ENCODE peak calls at places on chromosomes 7 and 10, in six cellular contexts. L is left lobe of liver; B is stimulated activated CD8-positive, alpha-beta memory T cell treated with anti-CD3 and anti-CD28 coated beads, Interleukin-15, amount 100 ng/mL, for 24 hours; H is skeletal muscle cell; X is stimulated activated CD4-positive, alpha-beta T cell treated with anti-CD3 and anti-CD28 coated beads, TNF-alpha, amount 100 ng/mL, for 48 hours; C is HTR-8/SVneo. A is an unnamed sample.

GRCh38 chr10:17872191-17873091 is 63.3 kb downstream of the MRC1 start:
- DNase-seq in L (no peak), C (peak), H (no peak), B (no peak), X (no peak), A (peak)

GRCh38 chr10:121615862-121616261 is 17.6 kb upstream of the FGFR2 start:
- DNase-seq in H (no peak), C (no peak), L (no peak), B (no peak), X (no peak), A (no peak)

GRCh38 chr10:73591578-73591902 is 398 bp upstream of the USP54 start:
- DNase-seq in B (no peak), H (no peak), X (no peak), L (no peak), C (no peak), A (no peak)

GRCh38 chr10:111525696-111526095 is 448.9 kb downstream of the ADRA2A start:
- DNase-seq in H (no peak), C (no peak), B (no peak), L (no peak), X (no peak), A (peak)

GRCh38 chr7:85595639-85596268 is 408.9 kb upstream of the SEMA3D start:
- DNase-seq in B (no peak), H (peak), L (no peak), X (no peak), C (peak), A (no peak)

GRCh38 chr7:37484460-37485063 is 35.9 kb upstream of the ELMO1 start:
- DNase-seq in H (no peak), B (no peak), L (no peak), X (no peak), C (no peak), A (peak)

GRCh38 chr10:124632566-124632965 is 111.6 kb downstream of the FAM53B start:
- DNase-seq in L (no peak), C (no peak), H (no peak), X (no peak), B (no peak), A (no peak)

GRCh38 chr10:4214912-4215311 is 429.9 kb upstream of the KLF6 start:
- DNase-seq in X (no peak), L (no peak), C (no peak), H (no peak), B (no peak), A (no peak)

GRCh38 chr10:131433566-131433965 is 122.0 kb upstream of the TCERG1L start:
- DNase-seq in C (no peak), H (no peak), X (no peak), B (no peak), L (no peak), A (no peak)

GRCh38 chr7:32154797-32155196 is 84.6 kb upstream of the PDE1C start:
- DNase-seq in B (no peak), H (no peak), X (no peak), L (no peak), C (no peak), A (no peak)

GRCh38 chr7:36202347-36202896 is 49.4 kb downstream of the EEPD1 start:
- DNase-seq in H (no peak), X (no peak), B (no peak), C (no peak), L (no peak), A (no peak)

GRCh38 chr10:29099415-29099814 is 189.5 kb upstream of the LYZL1 start:
- DNase-seq in H (no peak), X (no peak), B (no peak), L (no peak), C (no peak), A (no peak)

GRCh38 chr10:70774810-70775678 is 10.1 kb downstream of the TBATA start:
- DNase-seq in X (no peak), B (no peak), L (no peak), H (no peak), C (no peak), A (no peak)

GRCh38 chr10:10992961-10993714 is 24.5 kb upstream of the CELF2 start:
- DNase-seq in H (no peak), L (no peak), X (no peak), B (no peak), C (no peak), A (no peak)

GRCh38 chr7:36393826-36394225 is 4.2 kb downstream of the ANLN start:
- DNase-seq in H (no peak), X (no peak), C (no peak), L (no peak), B (no peak), A (no peak)

GRCh38 chr7:112226701-112227276 is 20.3 kb downstream of the ZNF277 start:
- DNase-seq in C (no peak), H (no peak), X (no peak), L (no peak), B (no peak), A (peak)

GRCh38 chr10:22805304-22805703 is 90.9 kb upstream of the PIP4K2A start:
- DNase-seq in C (no peak), X (no peak), L (no peak), H (no peak), B (no peak), A (peak)

GRCh38 chr7:90613088-90613498 is 17.0 kb downstream of the CDK14 start:
- DNase-seq in L (no peak), H (no peak), C (no peak), B (no peak), X (no peak), A (no peak)

GRCh38 chr10:104081998-104082397 is 3.7 kb downstream of the COL17A1 start:
- DNase-seq in X (no peak), H (no peak), L (no peak), C (no peak), B (no peak), A (no peak)

GRCh38 chr7:110852156-110852858 is 238.6 kb upstream of the LRRN3 start:
- DNase-seq in C (no peak), B (no peak), X (no peak), L (no peak), H (no peak), A (no peak)

GRCh38 chr7:78510580-78511188 is 712.1 kb downstream of the PHTF2 start:
- DNase-seq in L (peak), C (peak), H (no peak), B (no peak), X (peak), A (peak)

GRCh38 chr10:16521311-16522016 is at the start of gene C1QL3:
- DNase-seq in C (no peak), X (no peak), L (no peak), H (no peak), B (no peak), A (no peak)

GRCh38 chr7:47812460-47813136 is 135.7 kb downstream of the PKD1L1 start:
- DNase-seq in X (no peak), L (no peak), H (no peak), C (no peak), B (no peak), A (no peak)

GRCh38 chr10:3980139-3980538 is 195.1 kb upstream of the KLF6 start:
- DNase-seq in L (no peak), C (no peak), H (no peak), X (no peak), B (no peak), A (no peak)

GRCh38 chr7:89927762-89928161 is 226.5 kb upstream of the STEAP1 start:
- DNase-seq in H (no peak), C (no peak), X (no peak), L (no peak), B (no peak), A (no peak)

GRCh38 chr7:122310119-122311021 is 5.8 kb upstream of the FEZF1 start:
- DNase-seq in X (no peak), L (no peak), C (no peak), B (no peak), H (no peak), A (no peak)

GRCh38 chr7:105799677-105800076 is 76.7 kb downstream of the ATXN7L1 start:
- DNase-seq in X (no peak), L (no peak), B (no peak), H (no peak), C (no peak), A (no peak)

GRCh38 chr7:45593121-45593541 is 19.0 kb downstream of the ADCY1 start:
- DNase-seq in C (no peak), H (no peak), X (no peak), L (peak), B (no peak), A (no peak)

GRCh38 chr10:86659721-86660438 is 5.5 kb downstream of the OPN4 start:
- DNase-seq in B (no peak), X (no peak), H (no peak), C (no peak), L (no peak), A (no peak)

GRCh38 chr10:91227576-91227975 is 7.1 kb downstream of the PCGF5 start:
- DNase-seq in H (no peak), L (no peak), X (no peak), B (no peak), C (no peak), A (no peak)

GRCh38 chr10:95266674-95267095 is 24.1 kb downstream of the PDLIM1 start:
- DNase-seq in X (no peak), C (peak), H (no peak), B (no peak), L (no peak), A (no peak)

GRCh38 chr10:117294039-117294438 is 53.1 kb downstream of the SLC18A2 start:
- DNase-seq in L (no peak), C (no peak), H (no peak), X (no peak), B (no peak), A (no peak)

GRCh38 chr10:77264107-77264506 is 373.5 kb downstream of the KCNMA1 start:
- DNase-seq in B (no peak), H (no peak), C (no peak), X (no peak), L (no peak), A (no peak)

GRCh38 chr10:86387221-86387794 is 20.7 kb upstream of the GRID1 start:
- DNase-seq in B (no peak), L (no peak), C (no peak), X (no peak), H (no peak), A (no peak)

GRCh38 chr7:86158111-86158510 is 485.6 kb upstream of the GRM3 start:
- DNase-seq in L (no peak), H (no peak), C (no peak), B (no peak), X (no peak), A (no peak)

GRCh38 chr10:132774905-132775863 is 10.8 kb downstream of the NKX6-2 start:
- DNase-seq in H (no peak), B (no peak), X (no peak), L (no peak), C (no peak), A (no peak)

GRCh38 chr7:917255-918117 is 37.0 kb downstream of the ADAP1 start:
- DNase-seq in B (no peak), H (no peak), L (no peak), X (no peak), C (no peak), A (no peak)

A was measured in NCI-H446 treated with DMSO at 0.1 percent for 48 hours.